ENCODE peak calls at places on chromosomes 16 and 17, in four cellular contexts. One of them, this sample, is unnamed. For H3K4me1, the result is how much of the 10 kb centered on the place peaks cover.

GRCh38 chr16:79334127-79334526 is 266.4 kb downstream of the MAF start:
- DNase-seq in H1: no peak
- DNase-seq in A673: peak
- DNase-seq in pancreas: no peak
- DNase-seq in this sample: peak

GRCh38 chr16:61460020-61460419 is 576.2 kb downstream of the CDH8 start:
- DNase-seq in H1: no peak
- DNase-seq in A673: no peak
- DNase-seq in pancreas: no peak
- DNase-seq in this sample: no peak

GRCh38 chr17:2975469-2975958 is 87.9 kb downstream of the OR1D5 start:
- DNase-seq in H1: no peak
- DNase-seq in A673: peak
- DNase-seq in pancreas: no peak
- DNase-seq in this sample: peak

GRCh38 chr17:62093188-62094155 is 28.4 kb upstream of the MED13 start:
- DNase-seq in H1: no peak
- DNase-seq in A673: no peak
- DNase-seq in pancreas: no peak
- DNase-seq in this sample: peak

GRCh38 chr16:58124601-58124915 is 4.6 kb downstream of the CFAP20 start:
- DNase-seq in H1: no peak
- DNase-seq in A673: no peak
- DNase-seq in pancreas: no peak
- DNase-seq in this sample: no peak

GRCh38 chr17:42249681-42250446 is 26.3 kb downstream of the STAT5B start:
- DNase-seq in H1: no peak
- DNase-seq in A673: no peak
- DNase-seq in pancreas: no peak
- DNase-seq in this sample: no peak

GRCh38 chr16:19913306-19913717 is 28.7 kb upstream of the GPRC5B start:
- DNase-seq in H1: no peak
- DNase-seq in A673: no peak
- DNase-seq in pancreas: no peak
- DNase-seq in this sample: peak

GRCh38 chr17:35841505-35841904 is 27.2 kb downstream of the HEATR9 start:
- DNase-seq in H1: no peak
- DNase-seq in A673: no peak
- DNase-seq in pancreas: no peak
- DNase-seq in this sample: peak

GRCh38 chr17:12765544-12765943 is 23.8 kb upstream of the ARHGAP44 start:
- DNase-seq in H1: no peak
- DNase-seq in A673: peak
- DNase-seq in pancreas: no peak
- DNase-seq in this sample: no peak

GRCh38 chr16:50499254-50499653 is 48.9 kb upstream of the NKD1 start:
- DNase-seq in H1: no peak
- DNase-seq in A673: no peak
- DNase-seq in pancreas: no peak
- DNase-seq in this sample: no peak

GRCh38 chr16:9077001-9077809 is 14.2 kb upstream of the HAPSTR1 start:
- DNase-seq in H1: no peak
- DNase-seq in A673: no peak
- DNase-seq in pancreas: no peak
- DNase-seq in this sample: no peak

GRCh38 chr17:73387746-73388577 is 76.2 kb upstream of the CDC42EP4 start:
- DNase-seq in H1: no peak
- DNase-seq in A673: peak
- DNase-seq in pancreas: no peak
- DNase-seq in this sample: no peak

GRCh38 chr16:57113042-57113453 is 20.7 kb downstream of the CPNE2 start:
- DNase-seq in H1: no peak
- DNase-seq in A673: no peak
- DNase-seq in pancreas: no peak
- DNase-seq in this sample: no peak

GRCh38 chr17:77036841-77037381 is 103.9 kb upstream of the SEC14L1 start:
- DNase-seq in H1: no peak
- DNase-seq in A673: no peak
- DNase-seq in pancreas: no peak
- DNase-seq in this sample: no peak

GRCh38 chr17:63699638-63700527 is at the start of gene LIMD2:
- DNase-seq in H1: no peak
- DNase-seq in A673: peak
- DNase-seq in pancreas: peak
- DNase-seq in this sample: peak

GRCh38 chr16:61901689-61902088 is 134.5 kb downstream of the CDH8 start:
- DNase-seq in H1: no peak
- DNase-seq in A673: no peak
- DNase-seq in pancreas: no peak
- DNase-seq in this sample: no peak

GRCh38 chr17:63035271-63035670 is 69.2 kb downstream of the TANC2 start:
- DNase-seq in H1: no peak
- DNase-seq in A673: no peak
- DNase-seq in pancreas: no peak
- DNase-seq in this sample: peak

GRCh38 chr17:73030995-73031394 is 61.5 kb downstream of the SLC39A11 start:
- DNase-seq in H1: no peak
- DNase-seq in A673: no peak
- DNase-seq in pancreas: no peak
- DNase-seq in this sample: no peak

GRCh38 chr16:72989203-72989991 is 58.5 kb downstream of the ZFHX3 start:
- DNase-seq in H1: no peak
- DNase-seq in A673: peak
- DNase-seq in pancreas: no peak
- DNase-seq in this sample: peak
- H3K4me1 ChIP-seq in H1: under half
- H3K4me1 ChIP-seq in A673: half or more
- H3K4me1 ChIP-seq in pancreas: under half
- H3K4me1 ChIP-seq in this sample: half or more

GRCh38 chr17:37489197-37490001 is at the start of gene DUSP14:
- DNase-seq in H1: no peak
- DNase-seq in A673: peak
- DNase-seq in pancreas: peak
- DNase-seq in this sample: peak
- TF ChIP-seq CTCF in H1: no peak
- TF ChIP-seq CTCF in A673: no peak
- TF ChIP-seq CTCF in pancreas: no peak
- TF ChIP-seq CTCF in this sample: no peak

GRCh38 chr17:8955021-8955420 is 10.5 kb downstream of the PIK3R5 start:
- DNase-seq in H1: no peak
- DNase-seq in A673: no peak
- DNase-seq in pancreas: no peak
- DNase-seq in this sample: no peak
- H3K4me3 ChIP-seq in H1: no peak
- H3K4me3 ChIP-seq in A673: no peak
- H3K4me3 ChIP-seq in pancreas: no peak
- H3K4me3 ChIP-seq in this sample: no peak

GRCh38 chr17:28712037-28712704 is 483 bp upstream of the PROCA1 start:
- DNase-seq in H1: no peak
- DNase-seq in A673: no peak
- DNase-seq in pancreas: no peak
- DNase-seq in this sample: peak
- H3K4me1 ChIP-seq in H1: under half
- H3K4me1 ChIP-seq in A673: under half
- H3K4me1 ChIP-seq in pancreas: under half
- H3K4me1 ChIP-seq in this sample: under half

GRCh38 chr16:67975321-67976105 is 4.8 kb downstream of the DPEP3 start:
- DNase-seq in H1: no peak
- DNase-seq in A673: no peak
- DNase-seq in pancreas: no peak
- DNase-seq in this sample: no peak

GRCh38 chr16:67977005-67977404 is 3.3 kb downstream of the DPEP3 start:
- DNase-seq in H1: no peak
- DNase-seq in A673: no peak
- DNase-seq in pancreas: no peak
- DNase-seq in this sample: no peak

GRCh38 chr16:67979955-67980678 is at the start of gene DPEP3:
- DNase-seq in H1: no peak
- DNase-seq in A673: no peak
- DNase-seq in pancreas: no peak
- DNase-seq in this sample: no peak

GRCh38 chr16:67977469-67978227 is 2.7 kb downstream of the DPEP3 start:
- DNase-seq in H1: no peak
- DNase-seq in A673: no peak
- DNase-seq in pancreas: no peak
- DNase-seq in this sample: no peak

DNA sequence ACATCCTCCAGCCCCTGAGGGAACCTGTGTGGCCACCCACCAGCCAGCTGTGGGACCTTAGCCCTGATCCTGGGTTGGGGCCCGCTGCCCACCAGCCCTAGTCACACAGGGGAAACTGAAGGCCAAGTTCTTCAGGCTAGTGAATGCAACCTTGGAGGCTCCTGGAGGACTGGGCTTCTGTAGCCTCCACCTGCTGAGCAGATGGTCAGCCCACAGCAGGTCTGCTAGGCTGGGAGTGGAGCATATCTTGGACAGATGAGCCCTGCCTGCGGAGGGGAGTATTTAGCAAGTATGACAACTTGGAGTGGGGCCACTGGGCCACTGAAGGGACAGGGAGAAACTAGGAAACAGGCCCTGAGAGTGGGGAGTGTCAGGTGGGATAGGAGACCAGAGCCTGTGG is 4.1 kb downstream of the DPEP3 start:
- DNase-seq in H1: no peak
- DNase-seq in A673: no peak
- DNase-seq in pancreas: no peak
- DNase-seq in this sample: no peak
- TF ChIP-seq CTCF in H1: no peak
- TF ChIP-seq CTCF in A673: no peak
- TF ChIP-seq CTCF in pancreas: no peak
- TF ChIP-seq CTCF in this sample: no peak

GRCh38 chr16:84585472-84585871 is 32.4 kb downstream of the COTL1 start:
- DNase-seq in H1: no peak
- DNase-seq in A673: no peak
- DNase-seq in pancreas: no peak
- DNase-seq in this sample: no peak
- H3K4me3 ChIP-seq in H1: no peak
- H3K4me3 ChIP-seq in A673: no peak
- H3K4me3 ChIP-seq in pancreas: no peak
- H3K4me3 ChIP-seq in this sample: no peak

DNA sequence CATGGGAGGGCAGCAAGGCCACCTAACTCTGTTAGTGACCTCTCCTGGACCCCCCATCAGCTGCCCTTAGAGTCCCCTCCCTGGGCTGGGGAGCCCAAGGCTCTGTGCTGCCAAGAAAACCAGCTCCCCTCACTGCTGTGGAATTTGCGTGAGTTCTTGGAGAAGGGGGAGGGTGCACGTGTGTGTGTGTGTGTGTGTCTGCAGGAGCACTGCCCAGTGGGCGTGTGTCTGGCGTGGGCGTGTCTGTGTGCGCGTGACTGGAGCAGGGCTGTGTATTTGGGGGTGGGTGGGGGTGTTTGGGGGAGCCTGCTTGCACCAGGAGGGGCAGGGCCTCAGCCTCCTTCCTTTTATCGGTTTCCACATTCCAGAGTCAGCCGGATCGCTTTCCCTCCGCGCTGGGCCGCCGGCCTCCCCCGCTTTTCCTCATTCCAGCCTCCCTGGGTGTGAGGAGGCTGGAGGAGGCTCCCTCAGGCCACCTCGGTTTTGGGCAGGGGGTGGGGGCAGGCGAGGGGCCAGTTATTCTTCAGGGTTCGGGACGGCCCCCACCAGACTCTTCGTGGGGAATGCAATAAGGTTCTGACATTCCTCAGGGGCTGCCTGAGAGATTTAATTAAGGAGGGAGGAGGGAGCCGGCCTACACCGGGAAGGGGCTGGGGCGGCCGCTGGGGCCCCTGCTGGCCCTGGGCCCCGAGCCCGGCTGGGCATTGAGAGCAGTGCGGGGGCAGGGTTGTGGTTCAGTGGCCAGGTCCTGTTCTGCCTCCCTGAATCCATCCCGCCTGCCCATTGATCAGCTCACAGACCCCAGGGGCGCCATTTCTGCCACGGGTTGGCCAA is 2.5 kb downstream of the VASN start:
- DNase-seq in H1: no peak
- DNase-seq in A673: peak
- DNase-seq in pancreas: peak
- DNase-seq in this sample: peak
- H3K4me1 ChIP-seq in H1: under half
- H3K4me1 ChIP-seq in A673: under half
- H3K4me1 ChIP-seq in pancreas: under half
- H3K4me1 ChIP-seq in this sample: half or more